ENCODE peak calls at places on chromosomes 2 and 18, in ten cellular contexts. M, X, C, K, N, A, O, S, B and D are unnamed samples.

GRCh38 chr18:61949946-61950345 is 57.1 kb upstream of the RNF152 start:
- DNase-seq in M (peak), X (no peak), C (peak), K (peak), N (no peak), A (no peak), O (peak), S (no peak), B (no peak), D (no peak)

GRCh38 chr18:54257015-54257414 is 12.3 kb upstream of the POLI start:
- DNase-seq in M (no peak), X (no peak), C (no peak), K (no peak), N (no peak), A (no peak), O (no peak), S (no peak), B (no peak), D (no peak)

GRCh38 chr2:130756041-130756720 is 841 bp downstream of the AMER3 start:
- DNase-seq in M (peak), X (peak), C (peak), K (no peak), N (peak), A (no peak), O (no peak), S (no peak), B (peak), D (peak)

GRCh38 chr2:72153026-72153791 is 5.5 kb upstream of the CYP26B1 start:
- DNase-seq in M (no peak), X (no peak), C (no peak), K (no peak), N (no peak), A (no peak), O (no peak), S (no peak), B (peak), D (no peak)

GRCh38 chr18:7512326-7512725 is 54.8 kb upstream of the PTPRM start:
- DNase-seq in M (peak), X (no peak), C (peak), K (no peak), N (no peak), A (no peak), O (no peak), S (no peak), B (no peak), D (no peak)

GRCh38 chr2:32874931-32875330 is 71.8 kb upstream of the LTBP1 start:
- DNase-seq in M (no peak), X (no peak), C (no peak), K (no peak), N (no peak), A (no peak), O (no peak), S (no peak), B (no peak), D (no peak)

GRCh38 chr2:37993135-37993534 is 68.0 kb downstream of the RMDN2 start:
- DNase-seq in M (no peak), X (no peak), C (peak), K (peak), N (no peak), A (no peak), O (no peak), S (no peak), B (no peak), D (peak)

GRCh38 chr2:240229603-240230423 is 89.4 kb upstream of the OTOS start:
- DNase-seq in M (peak), X (no peak), C (no peak), K (peak), N (no peak), A (no peak), O (no peak), S (no peak), B (no peak), D (peak)

GRCh38 chr2:109174214-109174613 is 45.2 kb downstream of the SH3RF3 start:
- DNase-seq in M (no peak), X (no peak), C (no peak), K (no peak), N (no peak), A (no peak), O (no peak), S (no peak), B (no peak), D (no peak)

GRCh38 chr18:62331581-62332436 is 6.7 kb downstream of the TNFRSF11A start:
- DNase-seq in M (no peak), X (no peak), C (peak), K (peak), N (peak), A (no peak), O (no peak), S (no peak), B (no peak), D (peak)

GRCh38 chr18:55479656-55480420 is 108.2 kb downstream of the TCF4 start:
- DNase-seq in M (no peak), X (no peak), C (peak), K (no peak), N (no peak), A (no peak), O (no peak), S (no peak), B (no peak), D (no peak)

GRCh38 chr18:47163241-47163640 is 12.9 kb downstream of the IER3IP1 start:
- DNase-seq in M (peak), X (no peak), C (peak), K (peak), N (peak), A (no peak), O (no peak), S (no peak), B (no peak), D (no peak)

GRCh38 chr18:1371724-1372123 is 467.1 kb downstream of the ADCYAP1 start:
- DNase-seq in M (no peak), X (no peak), C (no peak), K (no peak), N (no peak), A (no peak), O (no peak), S (no peak), B (no peak), D (no peak)

GRCh38 chr18:21262244-21262643 is 20.2 kb downstream of the GREB1L start:
- DNase-seq in M (no peak), X (no peak), C (no peak), K (no peak), N (no peak), A (no peak), O (no peak), S (no peak), B (no peak), D (no peak)

GRCh38 chr2:196987298-196987653 is 60.8 kb upstream of the PGAP1 start:
- DNase-seq in M (no peak), X (no peak), C (no peak), K (peak), N (no peak), A (no peak), O (no peak), S (peak), B (no peak), D (no peak)

GRCh38 chr2:188940171-188940570 is 34.0 kb upstream of the COL3A1 start:
- DNase-seq in M (no peak), X (no peak), C (peak), K (peak), N (no peak), A (no peak), O (no peak), S (no peak), B (no peak), D (no peak)

GRCh38 chr2:151987484-151987883 is 111.4 kb downstream of the CACNB4 start:
- DNase-seq in M (no peak), X (no peak), C (no peak), K (no peak), N (no peak), A (no peak), O (no peak), S (no peak), B (no peak), D (no peak)

GRCh38 chr2:139080244-139080643 is 300.1 kb upstream of the NXPH2 start:
- DNase-seq in M (no peak), X (no peak), C (peak), K (no peak), N (no peak), A (no peak), O (no peak), S (no peak), B (no peak), D (peak)

GRCh38 chr2:126882736-126883660 is 15.7 kb upstream of the TEX51 start:
- DNase-seq in M (no peak), X (no peak), C (no peak), K (no peak), N (no peak), A (no peak), O (no peak), S (no peak), B (peak), D (no peak)

GRCh38 chr2:98012561-98012979 is 16.8 kb upstream of the TMEM131 start:
- DNase-seq in M (no peak), X (no peak), C (no peak), K (no peak), N (peak), A (no peak), O (no peak), S (no peak), B (no peak), D (no peak)

GRCh38 chr18:26394047-26394654 is 154.2 kb downstream of the KCTD1 start:
- DNase-seq in M (no peak), X (no peak), C (no peak), K (no peak), N (no peak), A (no peak), O (no peak), S (no peak), B (no peak), D (no peak)

GRCh38 chr2:128773641-128774319 is 455.1 kb upstream of the HS6ST1 start:
- DNase-seq in M (no peak), X (no peak), C (no peak), K (no peak), N (no peak), A (no peak), O (no peak), S (no peak), B (peak), D (no peak)

GRCh38 chr2:66080136-66080535 is 354.8 kb upstream of the MEIS1 start:
- DNase-seq in M (no peak), X (no peak), C (no peak), K (no peak), N (peak), A (no peak), O (no peak), S (no peak), B (no peak), D (no peak)

GRCh38 chr2:135473567-135473966 is 57.5 kb downstream of the ZRANB3 start:
- DNase-seq in M (peak), X (no peak), C (peak), K (peak), N (peak), A (no peak), O (no peak), S (no peak), B (no peak), D (peak)

GRCh38 chr2:40041983-40042382 is 262.9 kb upstream of the THUMPD2 start:
- DNase-seq in M (peak), X (no peak), C (peak), K (peak), N (no peak), A (peak), O (no peak), S (no peak), B (no peak), D (peak)

GRCh38 chr2:88329815-88330603 is 122.5 kb downstream of the FOXI3 start:
- DNase-seq in M (peak), X (peak), C (peak), K (peak), N (no peak), A (peak), O (peak), S (peak), B (peak), D (peak)

GRCh38 chr2:113980946-113981345 is 91.1 kb downstream of the ACTR3 start:
- DNase-seq in M (peak), X (no peak), C (peak), K (peak), N (no peak), A (no peak), O (no peak), S (no peak), B (no peak), D (peak)

GRCh38 chr2:201070966-201071304 is 536 bp downstream of the HYCC2 start:
- DNase-seq in M (peak), X (no peak), C (peak), K (no peak), N (no peak), A (no peak), O (no peak), S (no peak), B (no peak), D (peak)

GRCh38 chr2:104825124-104825865 is 28.6 kb upstream of the POU3F3 start:
- DNase-seq in M (no peak), X (no peak), C (peak), K (no peak), N (no peak), A (no peak), O (no peak), S (no peak), B (no peak), D (peak)

GRCh38 chr2:149330127-149331022 is at the start of gene LYPD6:
- DNase-seq in M (peak), X (peak), C (peak), K (peak), N (peak), A (peak), O (no peak), S (peak), B (peak), D (peak)
- H2AFZ ChIP-seq in M (peak), X (peak), C (peak), K (peak), N (peak), A (peak), O (peak), S (peak), B (no peak), D (peak)

GRCh38 chr2:71003396-71003795 is 8.7 kb upstream of the TEX261 start:
- DNase-seq in M (no peak), X (no peak), C (no peak), K (no peak), N (no peak), A (no peak), O (no peak), S (no peak), B (no peak), D (no peak)

GRCh38 chr2:71005271-71006202 is 10.9 kb upstream of the TEX261 start:
- DNase-seq in M (no peak), X (no peak), C (no peak), K (no peak), N (no peak), A (no peak), O (no peak), S (no peak), B (no peak), D (no peak)

GRCh38 chr2:71004356-71004755 is 9.7 kb upstream of the TEX261 start:
- DNase-seq in M (no peak), X (no peak), C (no peak), K (no peak), N (no peak), A (no peak), O (no peak), S (no peak), B (no peak), D (no peak)

GRCh38 chr2:71006287-71006686 is 11.6 kb upstream of the TEX261 start:
- DNase-seq in M (no peak), X (no peak), C (no peak), K (no peak), N (no peak), A (no peak), O (no peak), S (no peak), B (no peak), D (no peak)

DNA sequence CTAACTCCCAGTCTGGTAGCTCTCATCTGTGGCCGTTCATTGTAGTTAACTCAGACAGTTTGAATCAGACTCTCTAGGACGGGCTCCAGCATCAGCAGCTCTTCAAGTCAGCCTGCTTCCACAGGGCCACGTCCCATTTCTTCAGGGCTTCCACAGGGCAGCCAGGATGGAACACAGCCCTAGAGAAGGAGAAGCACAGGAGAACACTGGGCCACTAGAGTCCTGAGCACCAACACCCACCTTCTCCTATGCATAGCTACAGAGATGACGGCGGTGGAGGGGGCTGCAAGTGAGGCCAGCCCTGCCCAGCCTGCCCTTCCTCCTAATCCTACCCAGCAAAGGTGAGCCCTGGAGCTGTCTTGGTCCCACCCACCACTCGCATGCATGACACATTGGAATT is 10.2 kb upstream of the TEX261 start:
- DNase-seq in M (no peak), X (no peak), C (no peak), K (no peak), N (no peak), A (no peak), O (no peak), S (no peak), B (no peak), D (no peak)
- H2AFZ ChIP-seq in M (no peak), X (no peak), C (no peak), K (no peak), N (no peak), A (no peak), O (no peak), S (no peak), B (no peak), D (no peak)

GRCh38 chr2:217653240-217653639 is 349.6 kb downstream of the TNS1 start:
- DNase-seq in M (peak), X (no peak), C (peak), K (peak), N (no peak), A (peak), O (peak), S (peak), B (no peak), D (peak)
- H2AFZ ChIP-seq in M (peak), X (no peak), C (no peak), K (peak), N (no peak), A (peak), O (peak), S (no peak), B (no peak), D (peak)

DNA sequence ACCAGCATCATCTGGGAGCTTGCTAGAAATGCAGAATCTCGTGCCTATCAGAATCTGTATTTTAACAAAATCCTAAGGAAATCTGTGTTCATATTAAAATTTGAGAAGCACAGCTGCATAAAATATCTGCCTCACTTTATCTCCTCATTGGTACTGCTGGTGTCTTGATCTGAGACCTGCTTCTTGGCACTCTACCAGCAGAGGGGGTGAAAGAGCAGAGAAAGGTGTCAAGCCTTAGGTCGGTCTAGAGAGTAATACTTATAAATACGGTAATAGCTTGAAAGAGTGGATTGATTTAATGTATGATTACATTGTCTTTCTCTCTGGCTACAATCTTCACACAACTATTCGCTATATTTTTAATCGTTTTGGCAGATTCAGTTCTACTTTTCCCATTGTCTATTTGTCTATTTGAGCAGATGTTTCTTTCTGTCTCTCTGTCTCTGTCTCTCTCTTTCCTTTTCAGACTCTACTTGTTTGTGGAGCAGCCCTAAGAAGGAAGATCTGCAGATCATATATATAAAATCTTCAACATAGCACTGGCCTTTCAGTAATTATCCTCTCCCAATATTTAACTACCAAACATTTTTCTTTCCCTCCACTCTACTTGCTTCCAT is 1.7 kb upstream of the GCG start:
- DNase-seq in M (peak), X (peak), C (peak), K (peak), N (peak), A (peak), O (peak), S (peak), B (peak), D (peak)
- H2AFZ ChIP-seq in M (peak), X (no peak), C (no peak), K (no peak), N (no peak), A (no peak), O (no peak), S (peak), B (no peak), D (no peak)

GRCh38 chr18:58863539-58864145 is 1.0 kb upstream of the ZNF532 start:
- DNase-seq in M (no peak), X (peak), C (peak), K (peak), N (peak), A (peak), O (no peak), S (no peak), B (no peak), D (peak)
- H2AFZ ChIP-seq in M (peak), X (peak), C (no peak), K (peak), N (no peak), A (no peak), O (no peak), S (no peak), B (no peak), D (no peak)

GRCh38 chr2:230964136-230964730 is 31.7 kb upstream of the SPATA3 start:
- DNase-seq in M (no peak), X (no peak), C (no peak), K (no peak), N (no peak), A (no peak), O (no peak), S (no peak), B (no peak), D (no peak)
- H2AFZ ChIP-seq in M (no peak), X (no peak), C (no peak), K (no peak), N (no peak), A (no peak), O (no peak), S (no peak), B (no peak), D (no peak)

GRCh38 chr2:216624251-216624650 is 9.0 kb upstream of the IGFBP2 start:
- DNase-seq in M (no peak), X (no peak), C (no peak), K (no peak), N (no peak), A (peak), O (no peak), S (no peak), B (no peak), D (peak)

GRCh38 chr2:216621292-216621691 is 11.9 kb upstream of the IGFBP2 start:
- DNase-seq in M (no peak), X (no peak), C (no peak), K (no peak), N (no peak), A (no peak), O (no peak), S (no peak), B (no peak), D (no peak)

GRCh38 chr2:216622526-216622925 is 10.7 kb upstream of the IGFBP2 start:
- DNase-seq in M (no peak), X (no peak), C (no peak), K (no peak), N (no peak), A (no peak), O (no peak), S (no peak), B (no peak), D (no peak)

GRCh38 chr2:216626875-216627245 is 6.4 kb upstream of the IGFBP2 start:
- DNase-seq in M (no peak), X (no peak), C (no peak), K (no peak), N (no peak), A (peak), O (no peak), S (no peak), B (no peak), D (peak)

DNA sequence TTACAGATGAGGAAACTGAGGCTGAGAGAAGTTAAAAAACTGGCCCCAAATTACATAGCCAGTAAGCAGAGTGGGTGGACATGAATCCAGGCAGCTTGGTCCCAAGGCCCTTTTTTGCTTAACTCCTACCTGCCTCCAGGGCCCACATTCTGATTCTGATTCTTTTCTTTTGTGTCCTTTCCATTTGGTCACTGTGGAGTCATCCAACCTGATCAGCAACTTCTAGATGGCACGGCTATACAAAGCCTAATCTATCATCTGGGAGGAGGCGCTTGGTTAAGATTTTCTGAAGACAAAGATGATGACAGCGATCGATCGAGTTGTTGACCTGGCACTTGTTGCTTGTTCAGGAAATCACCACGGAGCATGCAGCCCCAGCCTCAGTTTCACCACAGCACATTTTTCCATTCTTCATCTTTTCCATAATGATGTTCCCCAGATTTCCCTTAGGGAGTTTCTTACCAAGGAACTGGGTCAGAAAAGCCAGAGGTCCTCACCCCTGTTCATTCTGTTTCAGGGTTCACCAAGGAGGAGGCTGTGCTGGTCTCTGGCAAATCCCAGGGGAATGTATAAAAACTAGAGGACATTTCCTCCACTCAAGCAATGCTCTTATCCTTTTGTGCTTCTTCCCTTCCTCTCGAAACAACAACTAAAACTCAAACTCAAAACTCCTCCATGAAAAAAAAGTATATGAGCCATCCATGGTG is 6.9 kb upstream of the IGFBP2 start:
- DNase-seq in M (no peak), X (no peak), C (no peak), K (no peak), N (no peak), A (peak), O (no peak), S (no peak), B (no peak), D (peak)
- H2AFZ ChIP-seq in M (no peak), X (no peak), C (no peak), K (no peak), N (no peak), A (no peak), O (no peak), S (no peak), B (no peak), D (peak)